ENCODE peak calls at places on chromosome 19, in eight cellular contexts. I is stimulated activated CD8-positive, alpha-beta memory T cell treated with anti-CD3 and anti-CD28 coated beads, Interleukin-4, amount 100 ng/mL, for 1 hour; K is Ammon's horn; O is keratinocyte; L is activated CD4-positive, alpha-beta T cell treated with anti-CD3 and anti-CD28 coated beads for 24 hours; X is HEK293T; P is RPMI7951; Z is sciatic nerve. C is an unnamed sample.

GRCh38 chr19:35596366-35596999 is 10.5 kb downstream of the PMIS2 start:
- DNase-seq in I (no peak), K (no peak), Z (no peak), L (no peak), P (peak), X (peak), O (no peak), C (no peak)

GRCh38 chr19:38792250-38793111 is 3.5 kb downstream of the LGALS7B start:
- DNase-seq in L (peak), I (no peak), K (no peak), X (no peak), Z (no peak), O (no peak), P (no peak), C (no peak)

GRCh38 chr19:6709549-6709948 is 10.9 kb downstream of the C3 start:
- DNase-seq in Z (no peak), L (no peak), X (no peak), P (no peak), K (no peak), I (no peak), O (no peak), C (no peak)

GRCh38 chr19:27974082-27974513 is 1238.9 kb downstream of the UQCRFS1 start:
- DNase-seq in O (no peak), I (no peak), X (no peak), P (peak), K (peak), Z (no peak), L (no peak), C (peak)

GRCh38 chr19:33462112-33462726 is 59.4 kb downstream of the PEPD start:
- DNase-seq in I (no peak), O (no peak), P (no peak), X (peak), L (no peak), Z (peak), K (no peak), C (no peak)

GRCh38 chr19:53980553-53981407 is 10.7 kb upstream of the CACNG6 start:
- DNase-seq in L (no peak), O (no peak), X (peak), K (no peak), I (no peak), P (peak), Z (no peak), C (no peak)

GRCh38 chr19:4402171-4403004 is at the start of gene CHAF1A:
- DNase-seq in O (peak), L (peak), X (peak), P (peak), I (peak), K (peak), Z (peak), C (peak)

GRCh38 chr19:50602496-50602895 is 34.3 kb upstream of the LRRC4B start:
- DNase-seq in I (no peak), Z (no peak), P (no peak), O (no peak), X (no peak), L (no peak), K (no peak), C (no peak)

GRCh38 chr19:49437231-49437630 is 4.1 kb downstream of the SLC17A7 start:
- DNase-seq in X (no peak), I (no peak), K (peak), Z (no peak), L (no peak), O (no peak), P (no peak), C (no peak)

GRCh38 chr19:46218160-46218559 is 11.4 kb upstream of the IGFL1 start:
- DNase-seq in X (peak), O (no peak), I (no peak), L (peak), P (peak), K (no peak), Z (no peak), C (no peak)